ENCODE peak calls at places on chromosomes 5 and 9, in four cellular contexts. Q is mesendoderm, V is neuronal stem cell, U is H9. H is an unnamed sample.

GRCh38 chr9:89179535-89179919 is 909 bp upstream of the SHC3 start:
- DNase-seq in Q (peak; percentile 59), V (no peak), U (no peak), H (peak; percentile 68)

GRCh38 chr9:21589344-21590056 is 107.4 kb upstream of the IFNE start:
- DNase-seq in Q (no peak), V (no peak), U (no peak), H (no peak)

GRCh38 chr9:114386361-114386885 is 1.4 kb downstream of the AKNA start:
- DNase-seq in Q (no peak), V (no peak), U (no peak), H (no peak)

GRCh38 chr5:95969646-95970358 is 8.2 kb upstream of the ELL2 start:
- DNase-seq in Q (no peak), V (no peak), U (no peak), H (peak; percentile 84)

GRCh38 chr5:103505581-103506305 is 56.8 kb downstream of the NUDT12 start:
- DNase-seq in Q (no peak), V (no peak), U (no peak), H (peak; percentile 79)

GRCh38 chr5:103031607-103032006 is 88.3 kb downstream of the GIN1 start:
- DNase-seq in Q (peak; percentile 23), V (no peak), U (no peak), H (no peak)

GRCh38 chr5:157607371-157608161 is 32.0 kb upstream of the ADAM19 start:
- DNase-seq in Q (peak; percentile 38), V (no peak), U (no peak), H (peak; percentile 85)

GRCh38 chr5:12204761-12205160 is 300.5 kb upstream of the CTNND2 start:
- DNase-seq in Q (no peak), V (no peak), U (no peak), H (no peak)

GRCh38 chr5:141822134-141822533 is 56.1 kb downstream of the PCDH1 start:
- DNase-seq in Q (no peak), V (no peak), U (no peak), H (peak; percentile 50)

GRCh38 chr9:106450549-106450948 is 412.4 kb upstream of the ZNF462 start:
- DNase-seq in Q (no peak), V (no peak), U (no peak), H (no peak)

GRCh38 chr5:39948867-39949468 is 524.2 kb upstream of the DAB2 start:
- DNase-seq in Q (peak; percentile 71), V (peak; percentile 55), U (peak; percentile 28), H (peak; percentile 76)

GRCh38 chr5:173736923-173737412 is 120.5 kb upstream of the BOD1 start:
- DNase-seq in Q (no peak), V (no peak), U (no peak), H (no peak)

GRCh38 chr5:178069909-178070308 is 43.4 kb upstream of the N4BP3 start:
- DNase-seq in Q (peak; percentile 79), V (no peak), U (peak; percentile 76), H (peak; percentile 26)

GRCh38 chr5:97165726-97166125 is 17.3 kb downstream of the RIOK2 start:
- DNase-seq in Q (no peak), V (no peak), U (no peak), H (no peak)

GRCh38 chr5:73236541-73237128 is 63.6 kb downstream of the TMEM174 start:
- DNase-seq in Q (no peak), V (no peak), U (no peak), H (no peak)

GRCh38 chr5:137096149-137097103 is 402.7 kb downstream of the SPOCK1 start:
- DNase-seq in Q (no peak), V (no peak), U (no peak), H (peak; percentile 27)

GRCh38 chr5:159825551-159826051 is 90.7 kb upstream of the ADRA1B start:
- DNase-seq in Q (no peak), V (no peak), U (no peak), H (no peak)

GRCh38 chr5:36359267-36359666 is 57.6 kb upstream of the RANBP3L start:
- DNase-seq in Q (no peak), V (no peak), U (no peak), H (no peak)

GRCh38 chr9:78871452-78872331 is 574.8 kb downstream of the PSAT1 start:
- DNase-seq in Q (peak; percentile 33), V (no peak), U (no peak), H (peak; percentile 95)

GRCh38 chr5:91121347-91121993 is 261.6 kb downstream of the ARRDC3 start:
- DNase-seq in Q (no peak), V (no peak), U (no peak), H (no peak)

GRCh38 chr9:6113819-6114218 is 98.4 kb upstream of the RANBP6 start:
- DNase-seq in Q (no peak), V (no peak), U (no peak), H (no peak)

GRCh38 chr5:88785396-88786216 is 97.4 kb downstream of the MEF2C start:
- DNase-seq in Q (peak; percentile 79), V (no peak), U (no peak), H (peak; percentile 93)

GRCh38 chr5:64147849-64148441 is 17.7 kb upstream of the RNF180 start:
- DNase-seq in Q (peak; percentile 77), V (peak; percentile 51), U (peak; percentile 61), H (peak; percentile 24)

GRCh38 chr5:329758-330149 is 8.2 kb downstream of the AHRR start:
- DNase-seq in Q (no peak), V (no peak), U (no peak), H (no peak)

GRCh38 chr5:14270212-14270702 is 127.1 kb downstream of the TRIO start:
- DNase-seq in Q (peak; percentile 91), V (peak; percentile 64), U (peak; percentile 64), H (peak; percentile 64)

GRCh38 chr9:73023025-73023541 is 70.2 kb upstream of the ALDH1A1 start:
- DNase-seq in Q (peak; percentile 77), V (peak; percentile 43), U (peak; percentile 57), H (peak; percentile 63)

GRCh38 chr9:135925496-135926133 is 18.3 kb upstream of the CAMSAP1 start:
- DNase-seq in Q (no peak), V (no peak), U (no peak), H (peak; percentile 35)

GRCh38 chr9:23596913-23597634 is 229.0 kb downstream of the ELAVL2 start:
- DNase-seq in Q (no peak), V (no peak), U (no peak), H (no peak)

GRCh38 chr5:55232985-55233928 is at the start of gene CCNO:
- DNase-seq in Q (peak; percentile 90), V (peak; percentile 85), U (peak; percentile 89), H (peak; percentile 66)

GRCh38 chr5:90113108-90113507 is 296.4 kb downstream of the CETN3 start:
- DNase-seq in Q (peak; percentile 44), V (no peak), U (no peak), H (no peak)

GRCh38 chr5:37375091-37375490 is 4.0 kb upstream of the WDR70 start:
- DNase-seq in Q (no peak), V (no peak), U (no peak), H (no peak)

GRCh38 chr5:37370550-37370863 is 399 bp downstream of the NUP155 start:
- DNase-seq in Q (peak; percentile 8), V (no peak), U (no peak), H (no peak)

DNA sequence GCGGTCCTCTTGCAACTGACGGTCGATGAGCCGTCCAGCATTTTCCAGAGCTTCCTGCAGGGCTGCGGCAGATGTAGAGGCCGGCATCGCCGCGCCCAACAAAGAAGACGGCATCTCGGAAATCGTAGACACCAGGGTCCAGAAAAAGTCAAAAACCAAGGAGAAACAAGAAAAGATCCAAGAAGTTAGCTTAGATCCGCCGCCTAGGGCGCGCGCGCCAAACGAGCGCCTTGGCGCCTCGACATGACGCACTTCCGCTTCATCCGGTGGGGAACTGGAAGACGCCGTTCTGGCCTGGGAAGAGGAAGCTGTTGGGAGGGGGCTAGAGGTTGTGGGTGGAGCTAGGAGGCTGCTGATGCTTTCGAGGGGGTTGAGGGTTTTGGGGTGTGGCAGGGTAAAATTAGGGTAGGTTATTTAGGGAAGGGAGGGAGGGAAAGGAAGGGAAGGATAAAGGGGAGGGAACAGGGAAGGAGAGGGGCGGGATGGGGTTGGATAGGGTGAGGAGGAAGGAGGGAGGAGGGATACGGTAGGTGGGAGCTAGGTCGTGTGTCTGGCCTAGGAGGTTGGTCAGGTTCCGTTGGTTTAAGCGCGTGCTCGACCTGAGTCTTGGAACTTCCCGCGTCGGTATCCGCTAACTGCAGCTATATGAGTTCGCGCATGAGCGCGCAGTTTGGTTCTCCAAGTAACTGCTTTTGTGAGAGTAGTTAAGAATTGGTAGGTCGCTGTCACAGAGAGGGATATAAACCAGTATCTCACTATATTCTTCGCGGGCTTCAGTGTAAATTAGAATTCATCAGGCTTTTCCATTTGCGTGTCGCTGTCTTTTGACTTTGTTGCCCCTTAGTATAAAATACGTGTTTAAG is at the start of gene NUP155:
- DNase-seq in Q (peak; percentile 99), V (peak; percentile 87), U (peak; percentile 97), H (peak; percentile 95)
- H2BK15ac ChIP-seq in Q (no peak within 1 kb of the TSS), V (no peak within 1 kb of the TSS), U (no peak within 1 kb of the TSS), H (no peak within 1 kb of the TSS)

GRCh38 chr9:34578241-34579096 is 11.1 kb downstream of the CNTFR start:
- DNase-seq in Q (peak; percentile 90), V (no peak), U (peak; percentile 67), H (peak; percentile 63)
- H2BK15ac ChIP-seq in Q (no peak overlapping the region), V (peak overlapping the region; percentile 69), U (no peak overlapping the region), H (no peak overlapping the region)

GRCh38 chr9:38074441-38074943 is 5.5 kb upstream of the SHB start:
- DNase-seq in Q (no peak), V (no peak), U (no peak), H (peak; percentile 61)
- H2BK15ac ChIP-seq in Q (no peak overlapping the region), V (no peak overlapping the region), U (no peak overlapping the region), H (peak overlapping the region; percentile 93)

DNA sequence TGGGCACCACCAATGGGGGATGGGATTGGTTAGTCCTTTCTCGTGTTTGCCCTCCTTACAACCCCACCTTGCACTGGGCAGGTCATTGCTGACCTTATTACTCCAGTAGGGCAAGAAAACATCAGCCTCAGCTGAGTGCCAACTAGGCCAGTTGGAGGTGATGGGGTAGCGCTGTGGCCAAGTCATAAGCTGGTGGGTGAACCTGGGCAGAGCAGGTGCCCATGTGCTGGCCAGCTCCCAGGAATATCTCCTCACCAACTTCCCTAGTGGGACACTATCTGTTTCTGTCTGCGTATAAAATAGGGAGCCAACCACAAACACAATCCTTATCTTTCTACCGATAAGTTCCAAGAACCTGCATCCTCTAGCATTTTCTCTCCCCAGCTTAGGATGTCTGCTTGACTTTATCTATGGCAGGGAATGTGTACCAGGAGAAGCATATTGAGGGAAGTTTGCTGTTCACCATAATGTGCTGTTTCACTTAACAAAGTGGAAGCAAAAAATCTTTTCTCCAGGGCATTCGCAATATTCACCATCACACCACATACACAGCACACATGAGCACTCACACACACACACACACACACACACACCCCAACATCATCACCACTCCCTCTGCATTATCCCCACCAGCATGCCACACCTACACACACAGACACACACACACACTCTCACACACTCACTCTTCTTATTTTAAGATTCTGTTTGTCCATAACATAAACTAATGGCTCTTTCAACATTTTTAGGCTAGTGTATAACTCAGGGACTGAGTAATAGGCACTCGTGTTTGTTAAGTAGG is 390.0 kb downstream of the ENC1 start:
- DNase-seq in Q (peak; percentile 31), V (no peak), U (no peak), H (no peak)
- H2BK15ac ChIP-seq in Q (no peak overlapping the region), V (no peak overlapping the region), U (no peak overlapping the region), H (peak overlapping the region; percentile 22)